ENCODE peak calls at places on chromosome 14, in ten cellular contexts. C, Z, E, J, U, M, W, S, A and B are unnamed samples.
A peak's percentile ranks its signal among the peaks of the same experiment; 100 is the strongest.

GRCh38 chr14:93073833-93074769 is 41.6 kb downstream of the ITPK1 start:
- DNase-seq in C (no peak), A (no peak), W (no peak), J (no peak), U (no peak), Z (peak; percentile 62), E (no peak), S (no peak), M (no peak), B (peak; percentile 69)

GRCh38 chr14:100989924-100990323 is 86.4 kb upstream of the RTL1 start:
- DNase-seq in J (no peak), C (no peak), W (no peak), S (no peak), A (no peak), E (no peak), Z (no peak), M (no peak), U (no peak), B (no peak)

GRCh38 chr14:31414190-31414833 is 6.0 kb downstream of the HEATR5A start:
- DNase-seq in W (no peak), S (no peak), J (no peak), U (no peak), C (no peak), E (no peak), A (no peak), M (no peak), Z (peak; percentile 49), B (no peak)

GRCh38 chr14:89957791-89958190 is 2.1 kb downstream of the TDP1 start:
- DNase-seq in A (no peak), W (no peak), U (no peak), S (no peak), E (no peak), Z (no peak), J (no peak), M (no peak), C (no peak), B (no peak)

GRCh38 chr14:88904864-88905263 is 80.4 kb downstream of the TTC8 start:
- DNase-seq in W (no peak), M (no peak), S (no peak), E (no peak), U (no peak), Z (no peak), C (no peak), A (peak; percentile 74), J (no peak), B (no peak)

GRCh38 chr14:101881426-101881825 is 82.9 kb upstream of the DYNC1H1 start:
- DNase-seq in Z (no peak), A (no peak), J (no peak), W (no peak), U (peak; percentile 45), C (no peak), E (no peak), M (no peak), S (no peak), B (no peak)

GRCh38 chr14:56888274-56888673 is 78.0 kb upstream of the OTX2 start:
- DNase-seq in Z (no peak), W (no peak), M (no peak), J (no peak), E (no peak), C (no peak), U (no peak), S (no peak), A (no peak), B (no peak)

GRCh38 chr14:26709019-26709418 is 111.2 kb upstream of the NOVA1 start:
- DNase-seq in M (no peak), E (no peak), C (no peak), A (no peak), Z (no peak), J (no peak), W (no peak), S (no peak), U (no peak), B (no peak)

GRCh38 chr14:24439257-24439656 is 3.3 kb downstream of the SDR39U1 start:
- DNase-seq in M (no peak), A (peak; percentile 64), J (no peak), U (no peak), E (no peak), S (no peak), Z (no peak), W (no peak), C (no peak), B (no peak)

GRCh38 chr14:51354846-51355245 is 114.8 kb downstream of the TMX1 start:
- DNase-seq in M (no peak), C (no peak), W (no peak), E (no peak), S (no peak), A (no peak), J (no peak), U (no peak), Z (no peak), B (no peak)

GRCh38 chr14:103091041-103091882 is 3.3 kb upstream of the EXOC3L4 start:
- DNase-seq in M (no peak), E (peak; percentile 85), A (no peak), U (no peak), C (peak; percentile 75), W (no peak), Z (no peak), J (peak; percentile 76), S (peak; percentile 95), B (peak; percentile 94)

DNA sequence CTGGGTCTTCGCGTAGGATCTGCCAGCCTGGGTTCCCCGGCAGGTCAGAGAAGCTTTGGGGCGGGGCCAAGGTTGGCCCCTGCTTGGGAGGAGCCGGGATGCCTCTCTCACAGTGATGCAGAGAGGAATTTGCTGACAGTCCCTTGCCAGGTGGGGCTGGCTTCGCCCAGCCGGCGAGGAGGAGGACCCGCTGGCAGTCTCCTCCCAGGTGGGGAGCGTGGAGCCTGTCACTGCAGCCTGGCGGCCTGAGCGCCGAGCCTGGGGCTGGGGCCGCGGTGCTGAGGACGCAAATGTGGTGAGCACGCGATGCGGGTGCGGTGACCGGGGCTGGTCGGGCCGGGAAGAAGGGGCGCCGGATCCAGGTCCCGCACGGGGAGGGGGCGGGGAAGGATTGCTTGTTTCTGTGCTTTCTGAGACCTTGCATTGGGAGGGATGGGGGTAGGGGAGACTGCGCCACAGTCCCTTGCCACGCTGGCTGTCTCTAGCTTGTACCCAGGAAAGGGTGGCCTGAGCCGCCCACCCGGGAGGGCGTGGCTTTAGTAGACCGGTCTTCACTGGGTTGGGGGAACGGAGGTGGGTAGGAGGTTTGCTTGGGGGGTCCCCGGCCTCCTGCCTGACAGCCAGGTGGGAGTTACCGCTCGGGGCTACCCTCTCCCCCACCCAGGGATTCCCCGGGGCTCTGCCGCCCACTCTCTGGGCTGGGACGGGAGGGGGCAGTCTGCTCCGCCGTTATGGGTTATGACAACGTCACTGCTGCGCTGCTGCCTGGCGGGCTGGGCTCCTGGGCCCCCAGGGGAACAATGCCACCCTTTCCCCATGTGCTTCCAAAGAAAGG is at the start of gene TMEM63C:
- DNase-seq in Z (peak; percentile 29), U (no peak), A (no peak), W (no peak), M (peak; percentile 21), C (peak; percentile 52), S (peak; percentile 20), E (peak; percentile 85), J (peak; percentile 92), B (no peak)
- TF ChIP-seq POLR2A in Z (no peak), U (no peak), A (no peak), W (no peak), M (no peak), C (no peak), S (no peak), E (peak; percentile 78), J (no peak), B (no peak)

GRCh38 chr14:37124617-37125016 is 47.8 kb downstream of the SLC25A21 start:
- DNase-seq in A (no peak), C (no peak), W (no peak), J (peak; percentile 50), M (no peak), U (no peak), S (no peak), E (no peak), Z (peak; percentile 41), B (no peak)
- TF ChIP-seq EP300 in A (no peak), C (no peak), W (no peak), J (no peak), M (no peak), U (no peak), S (no peak), E (no peak), Z (no peak), B (no peak)

DNA sequence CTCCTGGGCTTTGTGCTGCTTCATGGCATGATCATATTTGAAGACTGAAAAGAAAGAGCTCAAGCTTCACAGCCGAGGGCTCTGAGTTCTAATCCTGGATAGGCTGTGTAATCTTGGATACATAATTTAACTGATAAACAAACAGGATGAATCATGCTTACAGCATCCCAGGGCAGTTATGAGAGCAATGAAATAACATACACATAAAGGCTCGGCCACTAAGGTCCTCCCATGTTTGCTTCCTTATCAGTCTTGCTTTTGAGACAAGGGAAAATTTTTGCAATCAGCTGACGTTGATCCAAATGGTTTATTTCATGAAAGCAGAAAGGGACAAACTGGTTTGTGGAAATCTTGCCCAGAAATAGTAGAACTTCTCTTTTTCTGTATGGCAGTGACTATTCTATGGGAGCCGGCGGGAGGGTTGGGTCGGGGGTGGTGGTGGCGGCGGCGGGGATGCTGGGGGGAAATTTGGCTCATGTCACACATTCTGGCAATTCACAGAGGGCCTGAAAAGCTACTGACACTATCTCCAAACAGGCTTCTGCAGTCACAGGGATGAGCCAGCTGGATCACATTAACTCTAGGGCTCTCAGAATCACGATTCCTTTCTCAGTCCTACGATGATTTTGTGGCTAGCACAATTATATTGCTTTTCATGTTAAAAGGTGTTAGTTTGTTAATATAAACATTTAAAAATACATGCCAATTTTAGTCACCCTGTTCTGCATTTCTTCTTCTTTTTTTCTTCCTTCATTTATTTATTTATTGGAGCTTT is 124.5 kb downstream of the SLC8A3 start:
- DNase-seq in C (no peak), J (no peak), A (no peak), U (no peak), E (no peak), W (no peak), M (no peak), Z (no peak), S (no peak), B (peak; percentile 6)
- TF ChIP-seq POLR2AphosphoS5 in C (no peak), J (no peak), A (no peak), U (no peak), E (no peak), W (no peak), M (no peak), Z (no peak), S (no peak), B (no peak)

GRCh38 chr14:50001146-50001998 is 108.5 kb downstream of the ARF6 start:
- DNase-seq in J (peak; percentile 61), U (no peak), S (peak; percentile 67), Z (peak; percentile 86), C (peak; percentile 75), W (no peak), E (peak; percentile 78), A (no peak), M (no peak), B (peak; percentile 50)

GRCh38 chr14:49999826-50000214 is 106.9 kb downstream of the ARF6 start:
- DNase-seq in J (no peak), A (no peak), S (no peak), E (no peak), C (no peak), M (no peak), W (no peak), U (no peak), Z (no peak), B (no peak)

GRCh38 chr14:49997991-49998390 is 105.1 kb downstream of the ARF6 start:
- DNase-seq in S (no peak), E (no peak), A (no peak), Z (no peak), U (no peak), C (no peak), W (no peak), J (no peak), M (no peak), B (no peak)

GRCh38 chr14:50000215-50001145 is 107.6 kb downstream of the ARF6 start:
- DNase-seq in C (peak; percentile 56), J (peak; percentile 55), U (peak; percentile 83), M (no peak), A (no peak), Z (peak; percentile 36), S (no peak), E (peak; percentile 76), W (peak; percentile 86), B (peak; percentile 78)

GRCh38 chr14:49999216-49999761 is 106.4 kb downstream of the ARF6 start:
- DNase-seq in W (peak; percentile 93), J (no peak), E (peak; percentile 89), C (peak; percentile 86), M (no peak), U (peak; percentile 89), A (no peak), Z (no peak), S (peak; percentile 13), B (no peak)
- TF ChIP-seq POLR2A in W (no peak), J (no peak), E (peak; percentile 78), C (no peak), M (peak; percentile 77), U (no peak), A (no peak), Z (no peak), S (no peak), B (no peak)